ENCODE peak calls at places on chromosomes 3 and 15, in ten cellular contexts. G is EL, I is adrenal gland, N is fibroblast of the aortic adventitia, P is retina, X is cerebellum, Y is fibroblast of lung, D is DMS53, O is OCI-LY7, A is GDM1. J is an unnamed sample.

GRCh38 chr15:44738340-44738984 is 2.1 kb downstream of the TRIM69 start:
- DNase-seq in G (peak; percentile 61), I (no peak), N (peak; percentile 86), P (peak; percentile 16), X (peak; percentile 28), Y (peak; percentile 38), D (peak; percentile 66), O (peak; percentile 67), A (peak; percentile 5), J (no peak)

GRCh38 chr15:44092221-44092620 is 102.8 kb downstream of the FRMD5 start:
- DNase-seq in G (peak; percentile 30), I (no peak), N (peak; percentile 75), P (no peak), X (no peak), Y (peak; percentile 88), D (no peak), O (no peak), A (no peak), J (no peak)

GRCh38 chr3:12618426-12618825 is 45.5 kb downstream of the RAF1 start:
- DNase-seq in G (no peak), I (no peak), N (no peak), P (no peak), X (no peak), Y (no peak), D (no peak), O (no peak), A (no peak), J (no peak)

GRCh38 chr3:151580592-151580991 is 119.7 kb upstream of the IGSF10 start:
- DNase-seq in G (peak; percentile 73), I (no peak), N (peak; percentile 97), P (no peak), X (no peak), Y (peak; percentile 97), D (no peak), O (no peak), A (no peak), J (no peak)

GRCh38 chr3:79767953-79768282 is at the start of gene ROBO1:
- DNase-seq in G (no peak), I (no peak), N (no peak), P (peak; percentile 81), X (no peak), Y (peak; percentile 27), D (peak; percentile 12), O (no peak), A (no peak), J (no peak)

GRCh38 chr15:51550841-51551240 is 71.7 kb downstream of the DMXL2 start:
- DNase-seq in G (no peak), I (no peak), N (no peak), P (no peak), X (peak; percentile 33), Y (no peak), D (no peak), O (no peak), A (no peak), J (no peak)

GRCh38 chr3:105829879-105830622 is 38.8 kb downstream of the CBLB start:
- DNase-seq in G (no peak), I (no peak), N (no peak), P (no peak), X (no peak), Y (peak; percentile 60), D (peak; percentile 3), O (no peak), A (no peak), J (no peak)

GRCh38 chr15:93467327-93467726 is 378.3 kb upstream of the RGMA start:
- DNase-seq in G (no peak), I (no peak), N (peak; percentile 2), P (peak; percentile 31), X (peak; percentile 53), Y (peak; percentile 72), D (peak; percentile 91), O (no peak), A (no peak), J (no peak)

GRCh38 chr3:50192689-50193141 is 1.3 kb downstream of the GNAT1 start:
- DNase-seq in G (peak; percentile 51), I (peak; percentile 71), N (peak; percentile 61), P (peak; percentile 92), X (peak; percentile 72), Y (peak; percentile 26), D (peak; percentile 59), O (peak; percentile 79), A (peak; percentile 50), J (peak; percentile 72)

GRCh38 chr3:37742121-37742520 is 119.6 kb upstream of the CTDSPL start:
- DNase-seq in G (no peak), I (no peak), N (no peak), P (no peak), X (no peak), Y (no peak), D (no peak), O (no peak), A (no peak), J (no peak)

J was measured in mucosa of gallbladder.